ENCODE peak calls at places on chromosome 7, in five cellular contexts. P is IMR-90, L is AG09309, Z is psoas muscle, E is stomach. G is an unnamed sample.

GRCh38 chr7:108805808-108806397 is 236.2 kb downstream of the DNAJB9 start:
- DNase-seq in P (peak), L (peak), Z (no peak), E (no peak), G (peak)

GRCh38 chr7:135690566-135690965 is 28.3 kb downstream of the STMP1 start:
- DNase-seq in P (peak), L (no peak), Z (no peak), E (no peak), G (peak)

GRCh38 chr7:142785841-142786250 is 15.1 kb downstream of the PRSS2 start:
- DNase-seq in P (no peak), L (no peak), Z (no peak), E (no peak), G (no peak)

GRCh38 chr7:98137826-98138151 is 31.1 kb downstream of the LMTK2 start:
- DNase-seq in P (no peak), L (no peak), Z (no peak), E (no peak), G (no peak)

GRCh38 chr7:23357190-23358093 is 58.3 kb downstream of the MALSU1 start:
- DNase-seq in P (peak), L (no peak), Z (no peak), E (no peak), G (peak)

GRCh38 chr7:92836489-92837213 is at the start of gene CDK6:
- DNase-seq in P (peak), L (no peak), Z (peak), E (peak), G (peak)

GRCh38 chr7:31106303-31107105 is 54.4 kb downstream of the ADCYAP1R1 start:
- DNase-seq in P (no peak), L (no peak), Z (no peak), E (no peak), G (no peak)

GRCh38 chr7:157139142-157140117 is 704 bp downstream of the UBE3C start:
- DNase-seq in P (peak), L (no peak), Z (peak), E (peak), G (peak)

GRCh38 chr7:105387621-105388372 is 924 bp downstream of the SRPK2 start:
- DNase-seq in P (peak), L (no peak), Z (peak), E (peak), G (peak)

GRCh38 chr7:108863221-108863848 is 293.7 kb downstream of the DNAJB9 start:
- DNase-seq in P (no peak), L (no peak), Z (no peak), E (no peak), G (no peak)

GRCh38 chr7:32357535-32358277 is 132.5 kb downstream of the LSM5 start:
- DNase-seq in P (no peak), L (no peak), Z (no peak), E (no peak), G (no peak)

GRCh38 chr7:82325416-82325815 is 118.2 kb downstream of the CACNA2D1 start:
- DNase-seq in P (peak), L (no peak), Z (no peak), E (no peak), G (no peak)

GRCh38 chr7:2956526-2957368 is 86.9 kb downstream of the CARD11 start:
- DNase-seq in P (peak), L (no peak), Z (no peak), E (no peak), G (peak)

GRCh38 chr7:41116817-41117216 is 586.1 kb downstream of the INHBA start:
- DNase-seq in P (no peak), L (no peak), Z (no peak), E (no peak), G (no peak)

GRCh38 chr7:77862691-77863090 is 64.1 kb downstream of the PHTF2 start:
- DNase-seq in P (no peak), L (no peak), Z (no peak), E (no peak), G (no peak)

GRCh38 chr7:102089175-102090098 is 197.2 kb upstream of the SH2B2 start:
- DNase-seq in P (no peak), L (no peak), Z (no peak), E (peak), G (no peak)

GRCh38 chr7:3239291-3239691 is 61.8 kb upstream of the SDK1 start:
- DNase-seq in P (no peak), L (no peak), Z (no peak), E (no peak), G (no peak)

GRCh38 chr7:50669890-50670289 is 104.7 kb upstream of the DDC start:
- DNase-seq in P (no peak), L (no peak), Z (no peak), E (no peak), G (no peak)

GRCh38 chr7:140542226-140542625 is 62.9 kb upstream of the MKRN1 start:
- DNase-seq in P (peak), L (no peak), Z (peak), E (no peak), G (peak)

GRCh38 chr7:97064972-97065587 is 40.4 kb upstream of the DLX5 start:
- DNase-seq in P (peak), L (peak), Z (no peak), E (no peak), G (peak)

GRCh38 chr7:88072036-88072714 is 138.1 kb downstream of the ADAM22 start:
- DNase-seq in P (no peak), L (no peak), Z (no peak), E (no peak), G (no peak)

GRCh38 chr7:117014673-117015133 is 61.4 kb downstream of the ST7 start:
- DNase-seq in P (peak), L (no peak), Z (peak), E (peak), G (peak)

GRCh38 chr7:150448789-150449147 is 1.7 kb upstream of the GIMAP8 start:
- DNase-seq in P (peak), L (no peak), Z (peak), E (peak), G (peak)

GRCh38 chr7:121562274-121562673 is 166.2 kb upstream of the FAM3C start:
- DNase-seq in P (peak), L (no peak), Z (no peak), E (no peak), G (peak)

GRCh38 chr7:42671627-42672026 is 240.2 kb downstream of the C7orf25 start:
- DNase-seq in P (no peak), L (peak), Z (no peak), E (no peak), G (peak)

GRCh38 chr7:19853261-19853832 is 79.9 kb upstream of the TMEM196 start:
- DNase-seq in P (no peak), L (no peak), Z (no peak), E (no peak), G (no peak)

GRCh38 chr7:55546826-55547225 is 25.5 kb downstream of the VOPP1 start:
- DNase-seq in P (peak), L (peak), Z (peak), E (peak), G (peak)

GRCh38 chr7:75991531-75992082 is 2.8 kb downstream of the TMEM120A start:
- DNase-seq in P (no peak), L (no peak), Z (no peak), E (no peak), G (no peak)

GRCh38 chr7:41955475-41956243 is 252.8 kb upstream of the INHBA start:
- DNase-seq in P (peak), L (peak), Z (peak), E (peak), G (peak)

GRCh38 chr7:51316666-51317581 is at the start of gene COBL:
- DNase-seq in P (no peak), L (no peak), Z (peak), E (peak), G (no peak)

GRCh38 chr7:127374181-127374580 is 18.3 kb downstream of the ZNF800 start:
- DNase-seq in P (no peak), L (no peak), Z (no peak), E (no peak), G (no peak)

GRCh38 chr7:24724451-24725190 is 32.6 kb downstream of the GSDME start:
- DNase-seq in P (no peak), L (no peak), Z (no peak), E (no peak), G (no peak)

DNA sequence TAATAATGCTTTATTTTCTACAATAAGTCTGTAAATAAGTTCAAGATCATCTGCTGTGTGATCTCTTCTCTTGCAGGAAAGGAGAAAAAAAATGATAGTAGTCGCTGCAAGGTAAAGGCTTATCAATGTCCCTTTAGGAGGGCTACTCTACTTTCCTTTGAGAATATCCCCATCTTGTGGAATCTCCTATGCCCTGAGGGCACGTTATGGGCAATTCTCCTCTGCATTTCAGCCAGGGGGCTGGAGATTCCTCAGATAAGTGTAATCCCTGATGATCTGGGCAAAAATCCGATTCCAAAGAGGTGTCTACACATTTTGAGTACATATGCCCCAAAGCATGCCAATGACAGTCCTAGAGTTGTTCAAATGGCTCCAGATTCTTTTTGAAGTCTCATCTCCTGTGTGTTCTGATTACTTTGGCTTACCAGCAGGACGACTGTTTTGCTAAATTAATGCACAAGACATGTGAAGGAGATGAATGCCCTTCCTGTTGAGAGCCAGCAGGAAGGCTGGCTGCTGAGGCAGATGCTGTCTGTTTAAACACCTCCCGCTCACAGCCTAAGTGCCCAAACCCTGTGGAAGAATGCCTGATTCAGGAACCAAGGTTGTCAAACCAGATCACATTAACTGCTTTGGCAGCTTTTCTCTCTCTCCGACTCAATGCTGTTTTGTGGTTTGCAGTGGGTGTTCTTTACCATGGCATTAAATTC is 171.2 kb upstream of the COL1A2 start:
- DNase-seq in P (peak), L (no peak), Z (no peak), E (no peak), G (peak)
- TF ChIP-seq CTCF in P (peak), L (peak), Z (peak), E (peak), G (peak)

DNA sequence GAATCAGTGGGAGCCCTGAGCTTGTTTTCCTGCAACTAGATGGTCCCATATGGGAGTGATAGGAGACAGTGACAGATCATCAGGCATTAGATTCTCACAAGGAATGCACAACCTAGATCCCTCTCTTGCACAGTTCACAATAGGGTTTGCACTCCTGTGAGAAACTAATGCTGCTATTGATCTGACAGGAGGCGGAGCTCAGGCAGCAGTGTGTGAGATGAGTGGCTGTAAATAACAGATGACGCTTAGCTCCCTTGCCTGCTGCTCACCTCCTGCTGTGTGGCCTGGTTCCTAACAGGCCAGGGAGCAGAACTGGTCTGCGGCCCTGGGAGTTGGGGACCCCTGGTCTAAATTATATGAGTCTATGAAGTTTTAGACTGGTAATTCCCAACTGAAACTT is 3.9 kb downstream of the MIOS start:
- DNase-seq in P (no peak), L (no peak), Z (no peak), E (no peak), G (no peak)
- H3K4me3 ChIP-seq in P (no peak), L (no peak), Z (peak), E (no peak), G (no peak)

GRCh38 chr7:74059681-74060588 is 23.7 kb upstream of the LIMK1 start:
- DNase-seq in P (no peak), L (no peak), Z (peak), E (peak), G (no peak)
- TF ChIP-seq CTCF in P (no peak), L (no peak), Z (no peak), E (no peak), G (no peak)

DNA sequence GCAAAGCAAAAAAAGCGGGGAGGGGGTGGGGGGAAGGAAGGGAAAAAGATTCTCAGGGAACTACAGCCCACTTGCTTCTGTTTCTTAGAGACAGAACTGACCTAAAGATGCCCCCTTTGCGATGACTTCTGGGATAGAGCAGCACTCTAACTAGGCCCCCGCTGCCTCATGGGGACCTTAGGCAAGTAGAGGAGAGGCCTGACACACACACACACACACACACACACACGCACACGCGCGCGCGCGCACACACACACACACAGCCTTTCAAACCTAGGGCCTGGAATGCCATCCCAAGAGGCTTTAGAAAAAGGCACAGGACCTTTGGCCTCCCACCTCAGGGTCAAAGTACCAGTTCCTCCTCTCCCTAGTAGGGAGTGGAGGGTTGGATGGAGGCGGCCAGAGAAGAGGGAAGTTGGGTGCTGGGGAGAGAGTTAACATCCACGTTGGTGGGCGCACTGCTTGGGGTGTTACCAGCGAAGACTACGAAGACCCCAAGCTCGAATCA is 1.4 kb upstream of the COL1A2 start:
- DNase-seq in P (peak), L (no peak), Z (peak), E (no peak), G (no peak)
- H3K4me3 ChIP-seq in P (peak), L (peak), Z (no peak), E (no peak), G (peak)

GRCh38 chr7:28144266-28144665 is 36.3 kb downstream of the JAZF1 start:
- DNase-seq in P (no peak), L (no peak), Z (no peak), E (no peak), G (no peak)

GRCh38 chr7:28145931-28146330 is 34.7 kb downstream of the JAZF1 start:
- DNase-seq in P (no peak), L (no peak), Z (no peak), E (peak), G (no peak)

GRCh38 chr7:28145090-28145626 is 35.4 kb downstream of the JAZF1 start:
- DNase-seq in P (no peak), L (no peak), Z (no peak), E (no peak), G (no peak)

GRCh38 chr7:28140964-28141363 is 39.6 kb downstream of the JAZF1 start:
- DNase-seq in P (no peak), L (no peak), Z (no peak), E (no peak), G (no peak)

GRCh38 chr7:28142650-28143049 is 37.9 kb downstream of the JAZF1 start:
- DNase-seq in P (no peak), L (no peak), Z (no peak), E (no peak), G (no peak)
- TF ChIP-seq CTCF in P (no peak), L (no peak), Z (no peak), E (no peak), G (no peak)

DNA sequence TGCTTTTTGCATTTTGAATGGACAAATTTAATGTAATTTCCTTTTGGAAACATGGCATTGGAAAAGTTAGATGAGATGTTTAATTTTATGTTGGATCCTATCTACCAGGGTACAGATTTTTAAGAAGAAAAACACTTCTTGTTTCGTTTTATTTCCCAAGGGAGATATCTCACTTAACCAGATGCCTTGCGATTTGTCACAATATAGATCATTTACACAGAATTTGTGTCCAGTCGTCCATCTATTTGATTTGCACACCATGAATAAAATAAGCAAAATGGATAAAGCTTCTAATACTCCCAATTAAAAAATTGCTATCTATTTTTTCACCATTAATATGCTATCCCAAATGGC is 25.7 kb downstream of the HDAC9 start:
- DNase-seq in P (no peak), L (no peak), Z (no peak), E (no peak), G (no peak)
- H3K4me3 ChIP-seq in P (no peak), L (no peak), Z (peak), E (no peak), G (no peak)

DNA sequence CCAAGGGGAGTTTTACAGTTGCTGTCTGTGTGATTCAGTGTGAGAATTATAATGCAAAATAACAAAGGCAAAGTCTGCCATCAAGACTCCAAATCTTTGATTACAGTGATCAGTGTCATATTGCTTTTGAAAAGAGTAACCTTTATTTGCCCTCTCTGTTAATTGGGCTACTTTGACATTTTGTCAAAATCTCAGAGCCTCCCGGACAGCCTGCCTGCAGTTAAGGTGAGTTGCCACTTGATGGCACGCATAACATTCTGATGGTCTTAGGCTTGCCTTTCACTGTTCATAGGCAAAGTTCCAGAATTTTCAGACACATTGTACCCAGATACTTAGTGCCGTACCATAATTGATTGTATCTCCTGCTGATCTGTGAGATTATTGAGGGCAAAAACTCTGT is 253.5 kb downstream of the ABCA13 start:
- DNase-seq in P (peak), L (no peak), Z (no peak), E (no peak), G (no peak)
- TF ChIP-seq CTCF in P (peak), L (no peak), Z (no peak), E (no peak), G (no peak)